ENCODE peak calls at places on chromosomes 2 and 18, in seven cellular contexts. I, K, R, H, Q, F and M are unnamed samples.
A peak's percentile ranks its signal among the peaks of the same experiment; 100 is the strongest.

GRCh38 chr2:56008661-56009411 is 85.3 kb upstream of the EFEMP1 start:
- DNase-seq in I (peak; percentile 89), K (peak; percentile 83), R (peak; percentile 64), H (peak; percentile 97), Q (no peak), F (peak; percentile 46), M (peak; percentile 72)

GRCh38 chr2:202774104-202774503 is 97.5 kb downstream of the ICA1L start:
- DNase-seq in I (no peak), K (peak; percentile 11), R (no peak), H (no peak), Q (no peak), F (no peak), M (no peak)

GRCh38 chr2:43333656-43334144 is 107.3 kb upstream of the ZFP36L2 start:
- DNase-seq in I (no peak), K (no peak), R (no peak), H (peak; percentile 70), Q (no peak), F (peak; percentile 82), M (no peak)

GRCh38 chr2:199136241-199136640 is 321.5 kb downstream of the SATB2 start:
- DNase-seq in I (no peak), K (no peak), R (no peak), H (peak; percentile 8), Q (no peak), F (no peak), M (no peak)

GRCh38 chr2:210162466-210163124 is 8.6 kb downstream of the KANSL1L start:
- DNase-seq in I (no peak), K (no peak), R (no peak), H (peak; percentile 27), Q (no peak), F (no peak), M (no peak)

GRCh38 chr2:44203542-44203941 is 34.9 kb downstream of the PPM1B start:
- DNase-seq in I (no peak), K (no peak), R (no peak), H (no peak), Q (no peak), F (no peak), M (no peak)

GRCh38 chr2:10239561-10239967 is 63.1 kb upstream of the HPCAL1 start:
- DNase-seq in I (no peak), K (no peak), R (peak; percentile 33), H (no peak), Q (no peak), F (no peak), M (no peak)

GRCh38 chr2:12543452-12544220 is 173.1 kb upstream of the TRIB2 start:
- DNase-seq in I (no peak), K (no peak), R (no peak), H (no peak), Q (no peak), F (no peak), M (no peak)

GRCh38 chr2:52570716-52571115 is 1196.9 kb upstream of the CHAC2 start:
- DNase-seq in I (no peak), K (no peak), R (no peak), H (no peak), Q (no peak), F (no peak), M (no peak)

GRCh38 chr18:25503567-25504081 is 151.7 kb upstream of the ZNF521 start:
- DNase-seq in I (peak; percentile 63), K (peak; percentile 80), R (peak; percentile 64), H (peak; percentile 65), Q (no peak), F (peak; percentile 45), M (peak; percentile 49)

GRCh38 chr2:127014224-127014623 is 92.7 kb downstream of the BIN1 start:
- DNase-seq in I (no peak), K (no peak), R (no peak), H (no peak), Q (no peak), F (no peak), M (no peak)

GRCh38 chr2:39418491-39418890 is 18.6 kb downstream of the MAP4K3 start:
- DNase-seq in I (no peak), K (no peak), R (no peak), H (no peak), Q (no peak), F (no peak), M (no peak)

GRCh38 chr2:238785528-238785860 is 62.4 kb upstream of the TWIST2 start:
- DNase-seq in I (no peak), K (no peak), R (no peak), H (no peak), Q (no peak), F (no peak), M (no peak)

GRCh38 chr2:317501-318424 is 29.9 kb upstream of the ALKAL2 start:
- DNase-seq in I (peak; percentile 1), K (peak; percentile 26), R (no peak), H (peak; percentile 36), Q (no peak), F (no peak), M (no peak)
- H3K4me3 ChIP-seq in I (no peak overlapping the region), K (no peak overlapping the region), R (no peak overlapping the region), H (no peak overlapping the region), Q (no peak overlapping the region), F (no peak overlapping the region), M (no peak overlapping the region)

GRCh38 chr2:119681196-119681867 is 2.3 kb downstream of the TMEM177 start:
- DNase-seq in I (no peak), K (no peak), R (no peak), H (no peak), Q (no peak), F (no peak), M (no peak)

GRCh38 chr2:119679526-119679837 is 481 bp downstream of the TMEM177 start:
- DNase-seq in I (no peak), K (no peak), R (no peak), H (no peak), Q (no peak), F (peak; percentile 4), M (no peak)

GRCh38 chr2:119680457-119681195 is 1.6 kb downstream of the TMEM177 start:
- DNase-seq in I (no peak), K (no peak), R (no peak), H (no peak), Q (no peak), F (no peak), M (no peak)

GRCh38 chr2:119679846-119680245 is 845 bp downstream of the TMEM177 start:
- DNase-seq in I (no peak), K (no peak), R (no peak), H (no peak), Q (no peak), F (no peak), M (no peak)

GRCh38 chr2:119678021-119678656 is 862 bp upstream of the TMEM177 start:
- DNase-seq in I (no peak), K (no peak), R (no peak), H (no peak), Q (peak; percentile 29), F (no peak), M (no peak)
- H3K4me3 ChIP-seq in I (no peak overlapping the region), K (no peak overlapping the region), R (peak overlapping the region; percentile 84), H (no peak overlapping the region), Q (peak overlapping the region; percentile 71), F (no peak overlapping the region), M (no peak overlapping the region)

GRCh38 chr18:9684901-9685738 is 23.0 kb upstream of the RAB31 start:
- DNase-seq in I (no peak), K (peak; percentile 80), R (no peak), H (peak; percentile 65), Q (no peak), F (no peak), M (no peak)
- H3K4me3 ChIP-seq in I (no peak overlapping the region), K (no peak overlapping the region), R (peak overlapping the region; percentile 12), H (no peak overlapping the region), Q (no peak overlapping the region), F (no peak overlapping the region), M (no peak overlapping the region)

GRCh38 chr2:27588308-27588707 is 5.5 kb downstream of the ZNF512 start:
- DNase-seq in I (no peak), K (no peak), R (no peak), H (no peak), Q (no peak), F (no peak), M (no peak)
- H3K4me3 ChIP-seq in I (no peak overlapping the region), K (no peak overlapping the region), R (no peak overlapping the region), H (no peak overlapping the region), Q (no peak overlapping the region), F (no peak overlapping the region), M (no peak overlapping the region)

DNA sequence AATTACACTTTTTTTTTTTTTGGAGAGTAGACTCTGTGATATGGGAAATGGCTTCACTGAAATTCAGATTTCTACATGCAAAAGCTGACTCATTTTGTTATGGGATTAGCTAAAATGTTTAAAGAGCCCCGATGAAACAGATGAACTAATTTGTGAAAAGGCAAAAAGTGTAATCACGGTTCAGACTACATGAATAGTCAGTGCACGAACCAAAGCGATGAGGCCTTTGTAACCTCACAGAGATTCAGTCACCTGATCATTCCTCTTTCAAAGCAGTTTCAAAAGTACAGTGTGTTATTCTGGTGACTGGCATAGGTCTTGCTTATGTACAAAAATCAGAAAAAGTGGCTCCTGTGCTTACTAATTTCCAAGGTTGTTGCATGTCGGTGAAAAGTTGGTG is 44.6 kb downstream of the TGIF1 start:
- DNase-seq in I (no peak), K (no peak), R (no peak), H (no peak), Q (no peak), F (no peak), M (no peak)
- H3K4me3 ChIP-seq in I (no peak overlapping the region), K (no peak overlapping the region), R (no peak overlapping the region), H (no peak overlapping the region), Q (no peak overlapping the region), F (no peak overlapping the region), M (no peak overlapping the region)

GRCh38 chr2:120283649-120284048 is 31.0 kb downstream of the RALB start:
- DNase-seq in I (no peak), K (no peak), R (no peak), H (no peak), Q (no peak), F (no peak), M (peak; percentile 26)

GRCh38 chr2:120279708-120280107 is 27.1 kb downstream of the RALB start:
- DNase-seq in I (no peak), K (no peak), R (no peak), H (no peak), Q (no peak), F (no peak), M (no peak)

GRCh38 chr2:120277505-120278205 is 25.0 kb downstream of the RALB start:
- DNase-seq in I (no peak), K (no peak), R (no peak), H (no peak), Q (no peak), F (no peak), M (no peak)

GRCh38 chr2:120275617-120276400 is 23.2 kb downstream of the RALB start:
- DNase-seq in I (no peak), K (no peak), R (no peak), H (no peak), Q (no peak), F (no peak), M (no peak)

DNA sequence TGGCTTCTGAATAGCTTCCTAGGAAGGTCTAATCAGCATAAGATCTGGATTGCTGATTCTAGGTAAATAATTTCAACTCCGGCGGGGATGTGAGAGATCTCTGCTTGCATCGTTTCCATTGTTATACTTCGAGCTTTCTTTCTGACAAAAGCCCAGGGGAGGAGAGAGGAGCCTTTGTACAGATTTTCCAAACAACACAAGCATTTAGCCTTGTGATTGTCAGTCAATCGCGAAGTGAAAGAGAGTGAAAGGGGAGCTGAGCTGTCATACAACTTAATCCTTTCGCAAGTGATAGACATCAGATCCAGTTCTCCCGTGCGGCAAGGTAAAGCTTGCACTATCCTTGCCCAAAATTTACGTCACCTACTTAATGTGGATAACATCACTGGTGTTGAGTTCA is 26.2 kb downstream of the RALB start:
- DNase-seq in I (no peak), K (no peak), R (no peak), H (no peak), Q (no peak), F (no peak), M (no peak)
- H3K4me3 ChIP-seq in I (no peak overlapping the region), K (no peak overlapping the region), R (no peak overlapping the region), H (no peak overlapping the region), Q (no peak overlapping the region), F (no peak overlapping the region), M (no peak overlapping the region)

GRCh38 chr2:96906719-96907404 is 37.0 kb upstream of the SEMA4C start:
- DNase-seq in I (no peak), K (peak; percentile 85), R (no peak), H (no peak), Q (no peak), F (no peak), M (no peak)
- H3K4me3 ChIP-seq in I (no peak overlapping the region), K (no peak overlapping the region), R (peak overlapping the region; percentile 26), H (no peak overlapping the region), Q (no peak overlapping the region), F (no peak overlapping the region), M (no peak overlapping the region)